ENCODE peak calls at places on chromosome 5, in eight cellular contexts. P, G, D, Y, C, B, K and A are unnamed samples.

GRCh38 chr5:83001788-83002381 is 75.3 kb downstream of the TMEM167A start:
- DNase-seq in P (no peak), G (no peak), D (no peak), Y (no peak), C (no peak), B (no peak), K (no peak), A (no peak)

GRCh38 chr5:123720339-123720738 is 208.4 kb downstream of the CSNK1G3 start:
- DNase-seq in P (no peak), G (no peak), D (no peak), Y (no peak), C (no peak), B (no peak), K (no peak), A (no peak)

GRCh38 chr5:1004598-1005361 is 3.8 kb upstream of the NKD2 start:
- DNase-seq in P (peak), G (no peak), D (peak), Y (peak), C (no peak), B (peak), K (peak), A (no peak)

GRCh38 chr5:40652441-40653220 is 27.1 kb upstream of the PTGER4 start:
- DNase-seq in P (no peak), G (no peak), D (no peak), Y (no peak), C (no peak), B (no peak), K (peak), A (no peak)

GRCh38 chr5:93196986-93197385 is 384.0 kb downstream of the NR2F1-AS1 start:
- DNase-seq in P (no peak), G (no peak), D (no peak), Y (no peak), C (no peak), B (no peak), K (no peak), A (no peak)

GRCh38 chr5:153276151-153276550 is 214.3 kb upstream of the GRIA1 start:
- DNase-seq in P (no peak), G (peak), D (peak), Y (peak), C (no peak), B (peak), K (no peak), A (no peak)

GRCh38 chr5:61277781-61278180 is 54.3 kb upstream of the ZSWIM6 start:
- DNase-seq in P (no peak), G (no peak), D (no peak), Y (no peak), C (no peak), B (no peak), K (no peak), A (no peak)

GRCh38 chr5:128436825-128437224 is 101.2 kb downstream of the FBN2 start:
- DNase-seq in P (peak), G (no peak), D (peak), Y (peak), C (no peak), B (peak), K (no peak), A (peak)